ENCODE peak calls at places on chromosomes 11 and 22, in eight cellular contexts. J is substantia nigra, Y is GM04504, F is astrocyte of the hippocampus, X is HCEC 1CT, H is Kasumi-1, G is memory B cell, K is GM20000. Z is an unnamed sample.

GRCh38 chr22:37197451-37198289 is 9.6 kb upstream of the C1QTNF6 start:
- DNase-seq in G (no peak), H (no peak), K (no peak), J (peak; percentile 53), F (peak; percentile 69), Y (no peak), X (peak; percentile 46), Z (peak; percentile 94)

GRCh38 chr11:121615506-121615905 is 162.7 kb upstream of the SORL1-AS1 start:
- DNase-seq in H (no peak), Y (no peak), K (no peak), X (no peak), G (no peak), J (no peak), F (peak; percentile 38), Z (peak; percentile 15)

GRCh38 chr22:50505776-50506610 is 1.5 kb downstream of the LMF2 start:
- DNase-seq in G (no peak), Y (no peak), X (no peak), K (no peak), F (no peak), H (no peak), J (no peak), Z (no peak)

GRCh38 chr22:17931400-17931825 is 92.9 kb downstream of the MICAL3 start:
- DNase-seq in Y (no peak), G (no peak), J (no peak), X (no peak), H (no peak), F (peak; percentile 52), K (no peak), Z (peak; percentile 52)

GRCh38 chr11:19187101-19187500 is 14.7 kb downstream of the CSRP3 start:
- DNase-seq in J (no peak), H (no peak), K (no peak), X (peak; percentile 11), Y (no peak), G (no peak), F (no peak), Z (peak; percentile 58)

GRCh38 chr22:41127447-41127846 is 35.1 kb downstream of the EP300 start:
- DNase-seq in F (no peak), J (no peak), X (no peak), G (no peak), H (peak; percentile 45), K (no peak), Y (no peak), Z (no peak)

GRCh38 chr22:29167032-29167911 is 38.4 kb upstream of the EMID1 start:
- DNase-seq in K (peak; percentile 89), Y (no peak), X (no peak), F (no peak), G (peak; percentile 63), J (no peak), H (peak; percentile 95), Z (no peak)

GRCh38 chr11:94948070-94948617 is 25.2 kb downstream of the CWC15 start:
- DNase-seq in H (peak; percentile 84), J (no peak), K (no peak), G (no peak), F (peak; percentile 85), X (peak; percentile 50), Y (peak; percentile 73), Z (peak; percentile 84)

GRCh38 chr22:33565580-33565995 is 354.7 kb downstream of the LARGE1 start:
- DNase-seq in K (no peak), G (no peak), J (no peak), X (no peak), F (no peak), H (no peak), Y (no peak), Z (no peak)

GRCh38 chr11:13479688-13480087 is 16.1 kb downstream of the PTH start:
- DNase-seq in J (no peak), K (no peak), Y (no peak), G (no peak), F (no peak), X (no peak), H (no peak), Z (no peak)

GRCh38 chr11:36030707-36031365 is 87.0 kb downstream of the LDLRAD3 start:
- DNase-seq in Y (peak; percentile 71), K (no peak), H (no peak), X (peak; percentile 74), G (no peak), J (no peak), F (no peak), Z (no peak)

GRCh38 chr11:101185985-101186384 is 56.4 kb upstream of the PGR start:
- DNase-seq in F (no peak), Y (no peak), G (no peak), J (no peak), X (no peak), H (no peak), K (no peak), Z (no peak)

GRCh38 chr11:77724639-77725038 is 87.0 kb upstream of the CLNS1A start:
- DNase-seq in X (no peak), F (no peak), J (no peak), K (no peak), G (no peak), Y (no peak), H (no peak), Z (no peak)

GRCh38 chr11:135019343-135019742 is 607.3 kb upstream of the B3GAT1 start:
- DNase-seq in Y (no peak), X (no peak), K (no peak), G (no peak), J (no peak), H (no peak), F (no peak), Z (no peak)

GRCh38 chr22:35900483-35901168 is 128.0 kb downstream of the RBFOX2 start:
- DNase-seq in H (no peak), K (no peak), F (peak; percentile 66), X (peak; percentile 25), Y (no peak), G (no peak), J (no peak), Z (no peak)

GRCh38 chr11:27839226-27839913 is 139.1 kb upstream of the BDNF start:
- DNase-seq in G (no peak), F (peak; percentile 15), K (no peak), H (peak; percentile 32), Y (peak; percentile 19), J (no peak), X (peak; percentile 54), Z (peak; percentile 44)

GRCh38 chr11:132142102-132142501 is 771.7 kb downstream of the NTM start:
- DNase-seq in Y (no peak), J (no peak), K (no peak), G (no peak), F (no peak), X (no peak), H (no peak), Z (no peak)

GRCh38 chr11:6498121-6498520 is 1.0 kb downstream of the DNHD1 start:
- DNase-seq in H (no peak), F (peak; percentile 24), J (no peak), G (no peak), Y (peak; percentile 39), K (no peak), X (no peak), Z (no peak)

GRCh38 chr11:93288079-93288478 is 42.5 kb upstream of the DEUP1 start:
- DNase-seq in K (no peak), H (no peak), Y (no peak), J (no peak), F (no peak), G (no peak), X (no peak), Z (peak; percentile 28)

GRCh38 chr11:32366671-32367070 is 68.7 kb downstream of the WT1 start:
- DNase-seq in X (peak; percentile 30), J (no peak), F (peak; percentile 66), H (no peak), K (no peak), Y (peak; percentile 1), G (no peak), Z (peak; percentile 63)

GRCh38 chr11:292211-293121 is 3.5 kb downstream of the PGGHG start:
- DNase-seq in J (no peak), F (no peak), H (no peak), Y (no peak), K (no peak), X (no peak), G (no peak), Z (no peak)

GRCh38 chr22:25492950-25493790 is 71.3 kb upstream of the GRK3 start:
- DNase-seq in F (peak; percentile 33), Y (no peak), J (peak; percentile 47), G (no peak), K (no peak), H (peak; percentile 2), X (no peak), Z (no peak)

GRCh38 chr11:94751806-94752205 is 16.4 kb upstream of the AMOTL1 start:
- DNase-seq in F (no peak), Y (no peak), X (peak; percentile 40), H (no peak), K (no peak), J (no peak), G (no peak), Z (no peak)

GRCh38 chr11:123544631-123545375 is 109.6 kb downstream of the SCN3B start:
- DNase-seq in F (no peak), J (peak; percentile 59), Y (no peak), K (no peak), X (no peak), H (no peak), G (no peak), Z (no peak)

GRCh38 chr11:5931061-5931460 is 11.0 kb upstream of the OR56A3 start:
- DNase-seq in F (no peak), G (no peak), K (no peak), Y (no peak), H (no peak), X (no peak), J (no peak), Z (no peak)

GRCh38 chr11:88329563-88330250 is 7.8 kb downstream of the CTSC start:
- DNase-seq in K (no peak), J (no peak), F (no peak), H (no peak), Y (no peak), G (no peak), X (no peak), Z (no peak)

GRCh38 chr11:1153105-1153950 is 4.4 kb upstream of the MUC5AC start:
- DNase-seq in X (no peak), Y (no peak), H (no peak), J (no peak), F (peak; percentile 56), G (no peak), K (no peak), Z (no peak)

Z was measured in renal cortical epithelial cell.